ENCODE peak calls at places on chromosome 11, in ten cellular contexts. One of them, this sample, is unnamed. For H3K4me1, the result is how much of the 10 kb centered on the place peaks cover.

GRCh38 chr11:44248109-44248508 is 61.8 kb downstream of the ALX4 start:
- DNase-seq in A673: no peak
- DNase-seq in left lung: no peak
- DNase-seq in SK-N-SH: no peak
- DNase-seq in GM23338: no peak
- DNase-seq in IMR-90: no peak
- DNase-seq in neural progenitor cell: no peak
- DNase-seq in naive thymus-derived CD4-positive, alpha-beta T cell: no peak
- DNase-seq in Karpas-422: no peak
- DNase-seq in testis: no peak
- DNase-seq in this sample: no peak

GRCh38 chr11:125299061-125299616 is 134.6 kb downstream of the PKNOX2 start:
- DNase-seq in A673: no peak
- DNase-seq in left lung: no peak
- DNase-seq in SK-N-SH: no peak
- DNase-seq in GM23338: no peak
- DNase-seq in IMR-90: no peak
- DNase-seq in neural progenitor cell: no peak
- DNase-seq in naive thymus-derived CD4-positive, alpha-beta T cell: no peak
- DNase-seq in Karpas-422: no peak
- DNase-seq in testis: no peak
- DNase-seq in this sample: no peak

GRCh38 chr11:27405134-27405533 is 42.1 kb upstream of the CCDC34 start:
- DNase-seq in A673: no peak
- DNase-seq in left lung: no peak
- DNase-seq in SK-N-SH: no peak
- DNase-seq in GM23338: no peak
- DNase-seq in IMR-90: no peak
- DNase-seq in neural progenitor cell: no peak
- DNase-seq in naive thymus-derived CD4-positive, alpha-beta T cell: no peak
- DNase-seq in Karpas-422: no peak
- DNase-seq in testis: no peak
- DNase-seq in this sample: no peak

GRCh38 chr11:39120890-39121289 is 2338.6 kb downstream of the LRRC4C start:
- DNase-seq in A673: no peak
- DNase-seq in left lung: no peak
- DNase-seq in SK-N-SH: no peak
- DNase-seq in GM23338: no peak
- DNase-seq in IMR-90: no peak
- DNase-seq in neural progenitor cell: no peak
- DNase-seq in naive thymus-derived CD4-positive, alpha-beta T cell: no peak
- DNase-seq in Karpas-422: no peak
- DNase-seq in testis: no peak
- DNase-seq in this sample: no peak

GRCh38 chr11:32231909-32232493 is 141.1 kb downstream of the RCN1 start:
- DNase-seq in A673: peak
- DNase-seq in left lung: no peak
- DNase-seq in SK-N-SH: peak
- DNase-seq in GM23338: peak
- DNase-seq in IMR-90: peak
- DNase-seq in neural progenitor cell: peak
- DNase-seq in naive thymus-derived CD4-positive, alpha-beta T cell: no peak
- DNase-seq in Karpas-422: peak
- DNase-seq in testis: peak
- DNase-seq in this sample: peak

GRCh38 chr11:122115520-122116343 is at the start of gene BLID:
- DNase-seq in A673: no peak
- DNase-seq in left lung: no peak
- DNase-seq in SK-N-SH: no peak
- DNase-seq in GM23338: peak
- DNase-seq in IMR-90: peak
- DNase-seq in neural progenitor cell: peak
- DNase-seq in naive thymus-derived CD4-positive, alpha-beta T cell: no peak
- DNase-seq in Karpas-422: peak
- DNase-seq in testis: peak
- DNase-seq in this sample: no peak

GRCh38 chr11:28836285-28837081 is 728.3 kb downstream of the METTL15 start:
- DNase-seq in A673: peak
- DNase-seq in left lung: no peak
- DNase-seq in SK-N-SH: no peak
- DNase-seq in GM23338: no peak
- DNase-seq in IMR-90: peak
- DNase-seq in neural progenitor cell: peak
- DNase-seq in naive thymus-derived CD4-positive, alpha-beta T cell: no peak
- DNase-seq in Karpas-422: no peak
- DNase-seq in testis: no peak
- DNase-seq in this sample: no peak

GRCh38 chr11:7020183-7020917 is at the start of the genes NLRP14 and ZNF214:
- DNase-seq in A673: peak
- DNase-seq in left lung: peak
- DNase-seq in SK-N-SH: peak
- DNase-seq in GM23338: peak
- DNase-seq in IMR-90: peak
- DNase-seq in neural progenitor cell: peak
- DNase-seq in naive thymus-derived CD4-positive, alpha-beta T cell: no peak
- DNase-seq in Karpas-422: no peak
- DNase-seq in testis: peak
- DNase-seq in this sample: peak

GRCh38 chr11:44377914-44378321 is 68.0 kb upstream of the ALX4 start:
- DNase-seq in A673: no peak
- DNase-seq in left lung: no peak
- DNase-seq in SK-N-SH: no peak
- DNase-seq in GM23338: no peak
- DNase-seq in IMR-90: no peak
- DNase-seq in neural progenitor cell: no peak
- DNase-seq in naive thymus-derived CD4-positive, alpha-beta T cell: no peak
- DNase-seq in Karpas-422: no peak
- DNase-seq in testis: no peak
- DNase-seq in this sample: no peak

GRCh38 chr11:44950036-44950624 is 553 bp downstream of the TP53I11 start:
- DNase-seq in A673: peak
- DNase-seq in left lung: peak
- DNase-seq in SK-N-SH: peak
- DNase-seq in GM23338: no peak
- DNase-seq in IMR-90: no peak
- DNase-seq in neural progenitor cell: peak
- DNase-seq in naive thymus-derived CD4-positive, alpha-beta T cell: peak
- DNase-seq in Karpas-422: no peak
- DNase-seq in testis: peak
- DNase-seq in this sample: no peak

GRCh38 chr11:57197762-57198161 is 16.0 kb downstream of the LRRC55 start:
- DNase-seq in A673: no peak
- DNase-seq in left lung: no peak
- DNase-seq in SK-N-SH: no peak
- DNase-seq in GM23338: no peak
- DNase-seq in IMR-90: no peak
- DNase-seq in neural progenitor cell: no peak
- DNase-seq in naive thymus-derived CD4-positive, alpha-beta T cell: no peak
- DNase-seq in Karpas-422: no peak
- DNase-seq in testis: no peak
- DNase-seq in this sample: no peak

GRCh38 chr11:115605397-115606222 is 101.4 kb upstream of the CADM1 start:
- DNase-seq in A673: no peak
- DNase-seq in left lung: no peak
- DNase-seq in SK-N-SH: no peak
- DNase-seq in GM23338: no peak
- DNase-seq in IMR-90: no peak
- DNase-seq in neural progenitor cell: no peak
- DNase-seq in naive thymus-derived CD4-positive, alpha-beta T cell: no peak
- DNase-seq in Karpas-422: no peak
- DNase-seq in testis: no peak
- DNase-seq in this sample: no peak

GRCh38 chr11:126833020-126833419 is 167.6 kb downstream of the KIRREL3 start:
- DNase-seq in A673: no peak
- DNase-seq in left lung: no peak
- DNase-seq in SK-N-SH: no peak
- DNase-seq in GM23338: no peak
- DNase-seq in IMR-90: no peak
- DNase-seq in neural progenitor cell: no peak
- DNase-seq in naive thymus-derived CD4-positive, alpha-beta T cell: no peak
- DNase-seq in Karpas-422: no peak
- DNase-seq in testis: no peak
- DNase-seq in this sample: no peak

GRCh38 chr11:75445315-75445953 is 12.4 kb upstream of the KLHL35 start:
- DNase-seq in A673: peak
- DNase-seq in left lung: peak
- DNase-seq in SK-N-SH: peak
- DNase-seq in GM23338: peak
- DNase-seq in IMR-90: peak
- DNase-seq in neural progenitor cell: peak
- DNase-seq in naive thymus-derived CD4-positive, alpha-beta T cell: peak
- DNase-seq in Karpas-422: peak
- DNase-seq in testis: peak
- DNase-seq in this sample: peak

GRCh38 chr11:104385884-104386283 is 221.9 kb upstream of the PDGFD start:
- DNase-seq in A673: no peak
- DNase-seq in left lung: no peak
- DNase-seq in SK-N-SH: no peak
- DNase-seq in GM23338: no peak
- DNase-seq in IMR-90: no peak
- DNase-seq in neural progenitor cell: no peak
- DNase-seq in naive thymus-derived CD4-positive, alpha-beta T cell: no peak
- DNase-seq in Karpas-422: no peak
- DNase-seq in testis: no peak
- DNase-seq in this sample: no peak

GRCh38 chr11:96016978-96017502 is 93.1 kb upstream of the MTMR2 start:
- DNase-seq in A673: no peak
- DNase-seq in left lung: no peak
- DNase-seq in SK-N-SH: no peak
- DNase-seq in GM23338: no peak
- DNase-seq in IMR-90: no peak
- DNase-seq in neural progenitor cell: no peak
- DNase-seq in naive thymus-derived CD4-positive, alpha-beta T cell: no peak
- DNase-seq in Karpas-422: no peak
- DNase-seq in testis: no peak
- DNase-seq in this sample: no peak
- H3K4me1 ChIP-seq in A673: under half
- H3K4me1 ChIP-seq in left lung: under half
- H3K4me1 ChIP-seq in SK-N-SH: under half
- H3K4me1 ChIP-seq in GM23338: under half
- H3K4me1 ChIP-seq in IMR-90: under half
- H3K4me1 ChIP-seq in neural progenitor cell: under half
- H3K4me1 ChIP-seq in naive thymus-derived CD4-positive, alpha-beta T cell: under half
- H3K4me1 ChIP-seq in Karpas-422: under half
- H3K4me1 ChIP-seq in testis: under half
- H3K4me1 ChIP-seq in this sample: under half

GRCh38 chr11:111731839-111732238 is 34.4 kb downstream of the PPP2R1B start:
- DNase-seq in A673: no peak
- DNase-seq in left lung: no peak
- DNase-seq in SK-N-SH: no peak
- DNase-seq in GM23338: no peak
- DNase-seq in IMR-90: no peak
- DNase-seq in neural progenitor cell: no peak
- DNase-seq in naive thymus-derived CD4-positive, alpha-beta T cell: no peak
- DNase-seq in Karpas-422: no peak
- DNase-seq in testis: no peak
- DNase-seq in this sample: no peak
- H3K4me1 ChIP-seq in A673: under half
- H3K4me1 ChIP-seq in left lung: under half
- H3K4me1 ChIP-seq in SK-N-SH: half or more
- H3K4me1 ChIP-seq in GM23338: under half
- H3K4me1 ChIP-seq in IMR-90: under half
- H3K4me1 ChIP-seq in neural progenitor cell: under half
- H3K4me1 ChIP-seq in naive thymus-derived CD4-positive, alpha-beta T cell: under half
- H3K4me1 ChIP-seq in Karpas-422: under half
- H3K4me1 ChIP-seq in testis: half or more
- H3K4me1 ChIP-seq in this sample: under half

GRCh38 chr11:11996321-11997174 is 11.9 kb downstream of the DKK3 start:
- DNase-seq in A673: no peak
- DNase-seq in left lung: no peak
- DNase-seq in SK-N-SH: peak
- DNase-seq in GM23338: no peak
- DNase-seq in IMR-90: no peak
- DNase-seq in neural progenitor cell: no peak
- DNase-seq in naive thymus-derived CD4-positive, alpha-beta T cell: no peak
- DNase-seq in Karpas-422: no peak
- DNase-seq in testis: no peak
- DNase-seq in this sample: no peak
- H3K4me1 ChIP-seq in A673: under half
- H3K4me1 ChIP-seq in left lung: under half
- H3K4me1 ChIP-seq in SK-N-SH: half or more
- H3K4me1 ChIP-seq in GM23338: under half
- H3K4me1 ChIP-seq in IMR-90: under half
- H3K4me1 ChIP-seq in neural progenitor cell: under half
- H3K4me1 ChIP-seq in naive thymus-derived CD4-positive, alpha-beta T cell: under half
- H3K4me1 ChIP-seq in Karpas-422: under half
- H3K4me1 ChIP-seq in testis: under half
- H3K4me1 ChIP-seq in this sample: under half

GRCh38 chr11:36510567-36511020 is 522 bp upstream of the TRAF6 start:
- DNase-seq in A673: no peak
- DNase-seq in left lung: no peak
- DNase-seq in SK-N-SH: no peak
- DNase-seq in GM23338: peak
- DNase-seq in IMR-90: peak
- DNase-seq in neural progenitor cell: no peak
- DNase-seq in naive thymus-derived CD4-positive, alpha-beta T cell: no peak
- DNase-seq in Karpas-422: no peak
- DNase-seq in testis: no peak
- DNase-seq in this sample: no peak

GRCh38 chr11:36508743-36509142 is 1.3 kb downstream of the TRAF6 start:
- DNase-seq in A673: no peak
- DNase-seq in left lung: no peak
- DNase-seq in SK-N-SH: peak
- DNase-seq in GM23338: no peak
- DNase-seq in IMR-90: peak
- DNase-seq in neural progenitor cell: no peak
- DNase-seq in naive thymus-derived CD4-positive, alpha-beta T cell: no peak
- DNase-seq in Karpas-422: peak
- DNase-seq in testis: no peak
- DNase-seq in this sample: no peak

GRCh38 chr11:36509694-36510566 is at the start of gene TRAF6:
- DNase-seq in A673: peak
- DNase-seq in left lung: peak
- DNase-seq in SK-N-SH: peak
- DNase-seq in GM23338: peak
- DNase-seq in IMR-90: peak
- DNase-seq in neural progenitor cell: peak
- DNase-seq in naive thymus-derived CD4-positive, alpha-beta T cell: peak
- DNase-seq in Karpas-422: peak
- DNase-seq in testis: peak
- DNase-seq in this sample: peak

GRCh38 chr11:36507824-36508489 is 2.1 kb downstream of the TRAF6 start:
- DNase-seq in A673: no peak
- DNase-seq in left lung: no peak
- DNase-seq in SK-N-SH: no peak
- DNase-seq in GM23338: no peak
- DNase-seq in IMR-90: no peak
- DNase-seq in neural progenitor cell: no peak
- DNase-seq in naive thymus-derived CD4-positive, alpha-beta T cell: no peak
- DNase-seq in Karpas-422: no peak
- DNase-seq in testis: no peak
- DNase-seq in this sample: no peak

DNA sequence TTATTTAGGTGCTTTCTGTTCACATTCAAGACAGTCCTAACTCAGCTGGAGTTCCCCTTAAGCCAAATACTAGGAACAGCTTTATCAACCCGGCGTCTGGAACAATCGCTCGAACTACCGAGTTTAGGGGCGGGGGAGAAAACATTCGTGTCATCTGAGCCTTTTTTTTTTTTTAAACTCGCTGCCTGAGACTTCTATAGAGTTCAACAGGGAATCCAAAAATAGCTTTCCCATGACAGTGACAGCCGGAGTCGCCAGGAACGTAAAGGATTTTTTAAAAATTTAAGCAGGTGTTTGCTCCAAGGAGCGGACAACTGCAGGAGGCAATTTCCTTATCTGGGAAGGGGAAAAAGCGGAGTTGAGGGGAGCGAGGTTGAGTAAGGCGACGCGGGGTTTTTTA is 807 bp downstream of the TRAF6 start:
- DNase-seq in A673: peak
- DNase-seq in left lung: peak
- DNase-seq in SK-N-SH: peak
- DNase-seq in GM23338: peak
- DNase-seq in IMR-90: peak
- DNase-seq in neural progenitor cell: peak
- DNase-seq in naive thymus-derived CD4-positive, alpha-beta T cell: peak
- DNase-seq in Karpas-422: peak
- DNase-seq in testis: peak
- DNase-seq in this sample: peak
- H3K4me1 ChIP-seq in A673: under half
- H3K4me1 ChIP-seq in left lung: under half
- H3K4me1 ChIP-seq in SK-N-SH: under half
- H3K4me1 ChIP-seq in GM23338: under half
- H3K4me1 ChIP-seq in IMR-90: under half
- H3K4me1 ChIP-seq in neural progenitor cell: under half
- H3K4me1 ChIP-seq in naive thymus-derived CD4-positive, alpha-beta T cell: under half
- H3K4me1 ChIP-seq in Karpas-422: under half
- H3K4me1 ChIP-seq in testis: under half
- H3K4me1 ChIP-seq in this sample: under half